ENCODE peak calls at places on chromosomes 12 and 14, in four cellular contexts. M, E, C and G are unnamed samples.

GRCh38 chr14:50985124-50985815 is 41.0 kb upstream of the PYGL start:
- DNase-seq in M (no peak), E (no peak), C (no peak), G (no peak)

GRCh38 chr12:52532636-52533035 is 12.4 kb upstream of the KRT5 start:
- DNase-seq in M (no peak), E (no peak), C (no peak), G (no peak)

GRCh38 chr14:84029720-84030119 is 1500.2 kb upstream of the FLRT2 start:
- DNase-seq in M (no peak), E (no peak), C (no peak), G (no peak)

GRCh38 chr14:101286271-101287018 is 274.9 kb upstream of the DIO3 start:
- DNase-seq in M (no peak), E (no peak), C (no peak), G (no peak)

GRCh38 chr14:52268191-52269061 is 928 bp downstream of the PTGDR start:
- DNase-seq in M (no peak), E (no peak), C (no peak), G (peak; percentile 69)

GRCh38 chr14:102908766-102909455 is 13.6 kb upstream of the AMN start:
- DNase-seq in M (no peak), E (no peak), C (no peak), G (no peak)

GRCh38 chr12:18158774-18159557 is 69.0 kb upstream of the RERGL start:
- DNase-seq in M (no peak), E (peak; percentile 19), C (no peak), G (no peak)

GRCh38 chr12:118979763-118980406 is 1.5 kb upstream of the SRRM4 start:
- DNase-seq in M (peak; percentile 21), E (peak; percentile 87), C (no peak), G (peak; percentile 49)

GRCh38 chr12:53218551-53219114 is 11.6 kb upstream of the ITGB7 start:
- DNase-seq in M (peak; percentile 48), E (no peak), C (no peak), G (peak; percentile 77)

GRCh38 chr14:23321572-23322547 is 603 bp downstream of the PABPN1 start:
- DNase-seq in M (peak; percentile 55), E (peak; percentile 15), C (peak; percentile 65), G (peak; percentile 89)

GRCh38 chr12:29316772-29317171 is 64.2 kb downstream of the ERGIC2 start:
- DNase-seq in M (peak; percentile 41), E (no peak), C (no peak), G (no peak)

GRCh38 chr12:14868916-14869315 is 16.7 kb downstream of the MGP start:
- DNase-seq in M (no peak), E (no peak), C (no peak), G (no peak)

GRCh38 chr14:64855732-64856527 is 23.8 kb downstream of the SPTB start:
- DNase-seq in M (no peak), E (peak; percentile 31), C (no peak), G (no peak)

GRCh38 chr14:52078093-52078492 is 9.2 kb upstream of the NID2 start:
- DNase-seq in M (no peak), E (no peak), C (no peak), G (no peak)

GRCh38 chr12:1915082-1915968 is 3.1 kb downstream of the CACNA2D4 start:
- DNase-seq in M (no peak), E (no peak), C (peak; percentile 27), G (no peak)

GRCh38 chr12:66804555-66804954 is 125.7 kb upstream of the GRIP1 start:
- DNase-seq in M (no peak), E (peak; percentile 68), C (no peak), G (no peak)

GRCh38 chr14:46054526-46054925 is 597.1 kb downstream of the RPL10L start:
- DNase-seq in M (no peak), E (no peak), C (no peak), G (no peak)

GRCh38 chr14:100147181-100147631 is 12.2 kb downstream of the DEGS2 start:
- DNase-seq in M (no peak), E (peak; percentile 40), C (no peak), G (no peak)

GRCh38 chr14:22572562-22573058 is 16.4 kb downstream of the DAD1 start:
- DNase-seq in M (no peak), E (no peak), C (no peak), G (no peak)

GRCh38 chr12:119613319-119613936 is 19.9 kb downstream of the TMEM233 start:
- DNase-seq in M (no peak), E (peak; percentile 79), C (peak; percentile 49), G (no peak)

GRCh38 chr14:91388551-91388975 is 29.1 kb downstream of the CCDC88C start:
- DNase-seq in M (no peak), E (no peak), C (no peak), G (no peak)

GRCh38 chr12:54282949-54283593 is 2.5 kb downstream of the HNRNPA1 start:
- DNase-seq in M (no peak), E (no peak), C (no peak), G (no peak)

GRCh38 chr12:69655616-69656336 is 43.3 kb downstream of the BEST3 start:
- DNase-seq in M (no peak), E (no peak), C (no peak), G (no peak)

GRCh38 chr12:109475993-109476806 is 900 bp downstream of the KCTD10 start:
- DNase-seq in M (no peak), E (no peak), C (no peak), G (no peak)

GRCh38 chr12:49279706-49280159 is 14.9 kb downstream of the TUBA1C start:
- DNase-seq in M (no peak), E (no peak), C (peak; percentile 59), G (no peak)

GRCh38 chr12:13222076-13222475 is 25.6 kb downstream of the EMP1 start:
- DNase-seq in M (no peak), E (peak; percentile 4), C (no peak), G (peak; percentile 86)

GRCh38 chr14:77208266-77208978 is 26.8 kb downstream of the TMEM63C start:
- DNase-seq in M (peak; percentile 68), E (peak; percentile 65), C (peak; percentile 65), G (peak; percentile 84)

GRCh38 chr12:89105243-89105642 is 247.1 kb downstream of the DUSP6 start:
- DNase-seq in M (no peak), E (no peak), C (no peak), G (no peak)

GRCh38 chr12:104320627-104321024 is 17.1 kb downstream of the EID3 start:
- DNase-seq in M (no peak), E (no peak), C (no peak), G (no peak)

GRCh38 chr14:92544051-92544730 is 30.6 kb downstream of the RIN3 start:
- DNase-seq in M (no peak), E (no peak), C (no peak), G (no peak)

GRCh38 chr14:57390806-57391562 is 598 bp downstream of the NAA30 start:
- DNase-seq in M (no peak), E (no peak), C (peak; percentile 39), G (peak; percentile 83)

GRCh38 chr12:52052471-52053186 is 1.4 kb downstream of the NR4A1 start:
- DNase-seq in M (peak; percentile 43), E (peak; percentile 22), C (no peak), G (no peak)

GRCh38 chr12:108955225-108955835 is 65.5 kb downstream of the SVOP start:
- DNase-seq in M (peak; percentile 54), E (peak; percentile 55), C (no peak), G (no peak)

GRCh38 chr14:39368261-39368959 is 63.8 kb downstream of the FBXO33 start:
- DNase-seq in M (peak; percentile 42), E (peak; percentile 44), C (no peak), G (no peak)

GRCh38 chr12:31682136-31682962 is 22.9 kb downstream of the ETFBKMT start:
- DNase-seq in M (peak; percentile 56), E (peak; percentile 73), C (peak; percentile 64), G (no peak)

GRCh38 chr12:42039599-42039998 is 105.1 kb downstream of the GXYLT1 start:
- DNase-seq in M (no peak), E (no peak), C (no peak), G (no peak)

GRCh38 chr12:59873136-59873535 is 277.3 kb downstream of the SLC16A7 start:
- DNase-seq in M (no peak), E (no peak), C (no peak), G (no peak)